ENCODE peak calls at places on chromosomes 4 and X, in nine cellular contexts. G, Y, V, B, Q, S, T, I and O are unnamed samples.

GRCh38 chr4:21544410-21544809 is 404.2 kb downstream of the KCNIP4 start:
- DNase-seq in Q (no peak), I (no peak), V (no peak), S (peak), B (no peak), G (no peak), Y (no peak), T (no peak), O (no peak)

GRCh38 chr4:182929296-182929695 is 12.1 kb upstream of the DCTD start:
- DNase-seq in I (no peak), T (no peak), Q (no peak), B (no peak), Y (no peak), G (peak), V (no peak), S (no peak), O (no peak)

GRCh38 chrX:32995427-32995826 is 215.9 kb downstream of the DMD start:
- DNase-seq in S (no peak), I (no peak), Y (no peak), T (no peak), V (no peak), Q (no peak), G (no peak), B (no peak), O (no peak)

GRCh38 chr4:96833831-96834230 is 993.9 kb downstream of the PDHA2 start:
- DNase-seq in S (no peak), I (no peak), Q (no peak), Y (no peak), B (no peak), G (no peak), V (no peak), T (no peak), O (no peak)

GRCh38 chr4:10438924-10439323 is 18.3 kb downstream of the ZNF518B start:
- DNase-seq in S (no peak), G (no peak), T (no peak), B (no peak), Y (no peak), I (no peak), V (no peak), Q (no peak), O (no peak)

GRCh38 chr4:76640252-76640925 is 205.4 kb downstream of the SHROOM3 start:
- DNase-seq in Q (peak), Y (no peak), G (no peak), I (no peak), B (no peak), T (no peak), V (no peak), S (no peak), O (no peak)

GRCh38 chr4:1593038-1593417 is 91.1 kb downstream of the FAM53A start:
- DNase-seq in Y (no peak), S (no peak), V (peak), B (no peak), T (no peak), G (no peak), Q (no peak), I (peak), O (peak)

GRCh38 chr4:47145630-47146029 is 114.3 kb downstream of the GABRB1 start:
- DNase-seq in G (peak), T (no peak), B (no peak), V (no peak), S (peak), Q (no peak), I (no peak), Y (no peak), O (no peak)

GRCh38 chr4:168221298-168221697 is 97.3 kb downstream of the DDX60 start:
- DNase-seq in V (no peak), S (no peak), Q (no peak), G (peak), Y (no peak), I (no peak), B (no peak), T (no peak), O (no peak)

GRCh38 chrX:43551590-43551989 is 104.5 kb upstream of the MAOA start:
- DNase-seq in Y (no peak), B (no peak), S (no peak), Q (no peak), V (no peak), G (no peak), I (no peak), T (no peak), O (no peak)

GRCh38 chrX:138638996-138639395 is 72.5 kb downstream of the FGF13 start:
- DNase-seq in S (no peak), V (no peak), Q (no peak), B (no peak), Y (no peak), G (no peak), T (no peak), I (no peak), O (no peak)

DNA sequence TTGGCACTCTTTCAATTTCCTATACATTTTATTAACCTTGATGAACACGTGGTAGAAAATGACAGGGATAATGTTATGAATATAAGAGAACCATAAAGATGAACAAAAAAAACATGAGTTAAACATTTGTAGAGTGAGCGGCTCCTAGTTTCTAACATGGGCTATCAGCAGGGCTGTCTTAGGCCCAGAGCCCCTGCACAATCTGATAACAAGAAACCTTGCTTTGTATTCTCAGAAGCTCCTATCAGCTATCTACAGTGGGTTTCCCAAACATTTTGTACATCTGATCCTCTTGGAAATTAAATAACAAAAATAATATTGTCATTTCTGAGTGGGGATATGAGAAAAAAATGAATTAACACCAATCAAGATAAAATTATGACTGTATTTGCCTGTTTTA is 10.6 kb upstream of the RBPJ start:
- DNase-seq in S (no peak), I (no peak), T (no peak), B (no peak), G (no peak), Y (no peak), Q (no peak), V (no peak), O (no peak)
- TF ChIP-seq POLR2A in S (no peak), I (no peak), T (no peak), B (no peak), G (no peak), Y (no peak), Q (no peak), V (no peak), O (no peak)

GRCh38 chrX:123348468-123348867 is 164.4 kb downstream of the GRIA3 start:
- DNase-seq in G (no peak), V (no peak), Y (no peak), I (no peak), B (no peak), S (no peak), Q (no peak), T (no peak), O (no peak)
- TF ChIP-seq POLR2A in G (no peak), V (no peak), Y (no peak), I (no peak), B (no peak), S (no peak), Q (no peak), T (no peak), O (no peak)

GRCh38 chr4:124591646-124592045 is 120.9 kb downstream of the ANKRD50 start:
- DNase-seq in V (no peak), B (no peak), Q (no peak), I (no peak), G (no peak), S (no peak), T (no peak), Y (no peak), O (no peak)

GRCh38 chr4:124594945-124595344 is 117.6 kb downstream of the ANKRD50 start:
- DNase-seq in G (no peak), B (no peak), T (no peak), S (no peak), I (no peak), V (no peak), Y (no peak), Q (no peak), O (no peak)

GRCh38 chr4:124596811-124597210 is 115.7 kb downstream of the ANKRD50 start:
- DNase-seq in T (no peak), Y (no peak), S (no peak), G (no peak), V (no peak), Q (no peak), I (no peak), B (no peak), O (no peak)
- TF ChIP-seq POLR2A in T (no peak), Y (no peak), S (no peak), G (no peak), V (no peak), Q (no peak), I (no peak), B (no peak), O (no peak)

GRCh38 chr4:2968381-2968780 is 5.0 kb downstream of the GRK4 start:
- DNase-seq in Q (no peak), T (no peak), Y (no peak), S (no peak), V (no peak), I (no peak), B (no peak), G (no peak), O (no peak)

GRCh38 chr4:2971275-2971674 is 7.9 kb downstream of the GRK4 start:
- DNase-seq in I (no peak), T (no peak), S (no peak), V (no peak), G (no peak), B (no peak), Q (no peak), Y (no peak), O (no peak)
- TF ChIP-seq POLR2A in I (no peak), T (no peak), S (no peak), V (no peak), G (no peak), B (no peak), Q (no peak), Y (no peak), O (no peak)

GRCh38 chr4:39044364-39044946 is 12.2 kb upstream of the TMEM156 start:
- DNase-seq in Q (peak), G (peak), T (peak), S (peak), I (peak), B (peak), Y (peak), V (peak), O (peak)
- TF ChIP-seq POLR2A in Q (no peak), G (peak), T (no peak), S (no peak), I (peak), B (no peak), Y (no peak), V (no peak), O (no peak)